ENCODE peak calls at places on chromosomes 7 and 10, in ten cellular contexts. H, A, X, T, V, N, D, I, Q and G are unnamed samples.

GRCh38 chr7:114439581-114439980 is 25.0 kb downstream of the FOXP2 start:
- DNase-seq in H (no peak), Q (no peak), X (no peak), D (no peak), N (no peak), V (no peak), I (no peak), A (no peak), T (no peak), G (no peak)

GRCh38 chr10:60236869-60237524 is 152.7 kb downstream of the ANK3 start:
- DNase-seq in I (peak; percentile 15), D (peak; percentile 73), Q (no peak), V (peak; percentile 19), H (peak; percentile 57), X (peak; percentile 34), N (no peak), A (no peak), T (no peak), G (no peak)

GRCh38 chr10:31322647-31323046 is 3.6 kb downstream of the ZEB1 start:
- DNase-seq in T (no peak), N (no peak), D (no peak), I (no peak), Q (no peak), A (no peak), H (no peak), X (no peak), V (no peak), G (no peak)

GRCh38 chr7:56074371-56074791 is 10.3 kb downstream of the SUMF2 start:
- DNase-seq in A (peak; percentile 52), Q (peak; percentile 86), H (peak; percentile 87), X (peak; percentile 95), D (peak; percentile 92), V (peak; percentile 84), N (peak; percentile 86), T (peak; percentile 57), I (peak; percentile 93), G (peak; percentile 76)

GRCh38 chr10:34327184-34327583 is 487.9 kb downstream of the PARD3 start:
- DNase-seq in T (no peak), D (no peak), V (no peak), A (no peak), H (no peak), Q (no peak), X (no peak), I (no peak), N (no peak), G (no peak)

GRCh38 chr7:30896041-30896440 is 15.6 kb upstream of the AQP1 start:
- DNase-seq in T (no peak), D (no peak), Q (no peak), X (peak; percentile 76), N (no peak), H (no peak), A (no peak), V (no peak), I (no peak), G (no peak)

GRCh38 chr10:119319161-119319919 is 112.0 kb downstream of the GRK5 start:
- DNase-seq in V (no peak), I (no peak), X (no peak), T (no peak), Q (no peak), N (no peak), A (no peak), H (no peak), D (no peak), G (no peak)

GRCh38 chr10:86992929-86993328 is 24.6 kb downstream of the ADIRF start:
- DNase-seq in X (no peak), H (no peak), D (no peak), T (no peak), A (no peak), I (no peak), N (no peak), V (no peak), Q (no peak), G (no peak)

GRCh38 chr7:151062399-151063211 is 3.2 kb downstream of the SLC4A2 start:
- DNase-seq in Q (peak; percentile 67), T (no peak), I (peak; percentile 90), A (no peak), X (peak; percentile 74), N (peak; percentile 62), H (no peak), V (no peak), D (peak; percentile 89), G (no peak)

GRCh38 chr10:115580239-115580638 is 487.1 kb downstream of the ATRNL1 start:
- DNase-seq in V (no peak), N (no peak), Q (no peak), X (no peak), D (no peak), H (no peak), I (no peak), A (no peak), T (no peak), G (no peak)

GRCh38 chr10:43237128-43237527 is 29.7 kb downstream of the RASGEF1A start:
- DNase-seq in V (no peak), H (peak; percentile 6), X (no peak), N (no peak), Q (no peak), I (no peak), T (no peak), D (peak; percentile 50), A (no peak), G (no peak)

GRCh38 chr10:104077282-104078151 is 8.2 kb downstream of the COL17A1 start:
- DNase-seq in Q (no peak), D (no peak), H (no peak), T (no peak), N (no peak), X (peak; percentile 9), I (peak; percentile 37), A (no peak), V (no peak), G (no peak)